ENCODE peak calls at places on chromosomes 13 and 19, in eight cellular contexts. I is colonic mucosa, J is thoracic aorta, X is spleen, V is lower lobe of right lung, K is fibroblast of mammary gland, F is mucosa of descending colon, P is bronchial epithelial cell. R is an unnamed sample.

GRCh38 chr19:5621945-5622464 is 571 bp downstream of the SAFB2 start:
- DNase-seq in J (no peak), I (peak), F (peak), K (no peak), P (no peak), X (no peak), V (no peak), R (peak)

GRCh38 chr19:4149518-4150288 is 3.7 kb upstream of the CREB3L3 start:
- DNase-seq in X (no peak), J (no peak), F (peak), V (no peak), P (no peak), K (no peak), I (peak), R (peak)

GRCh38 chr13:71979616-71980015 is 112.6 kb upstream of the DACH1 start:
- DNase-seq in X (no peak), K (no peak), V (no peak), P (peak), I (no peak), F (peak), J (no peak), R (no peak)

GRCh38 chr13:21074601-21075302 is 13.4 kb upstream of the LATS2 start:
- DNase-seq in J (no peak), F (no peak), I (no peak), V (no peak), P (no peak), K (peak), X (no peak), R (no peak)

GRCh38 chr19:16234552-16235445 is 37.1 kb downstream of the AP1M1 start:
- DNase-seq in V (no peak), F (no peak), K (no peak), X (peak), P (no peak), J (no peak), I (no peak), R (no peak)

GRCh38 chr13:43786766-43787517 is at the start of gene ENOX1:
- DNase-seq in K (peak), V (peak), J (no peak), I (peak), F (peak), P (no peak), X (peak), R (peak)

GRCh38 chr13:95624020-95624419 is 20.5 kb downstream of the DZIP1 start:
- DNase-seq in F (peak), I (peak), P (peak), X (no peak), V (no peak), K (peak), J (no peak), R (no peak)

GRCh38 chr13:41130356-41130755 is 2.2 kb downstream of the KBTBD6 start:
- DNase-seq in P (no peak), I (no peak), F (no peak), X (no peak), K (peak), V (no peak), J (no peak), R (no peak)

GRCh38 chr13:110132178-110132975 is 174.6 kb downstream of the COL4A1 start:
- DNase-seq in V (no peak), K (no peak), P (no peak), F (no peak), J (no peak), I (no peak), X (no peak), R (no peak)

GRCh38 chr13:94707400-94708021 is 4.8 kb downstream of the SOX21 start:
- DNase-seq in V (no peak), F (no peak), P (no peak), X (no peak), J (no peak), K (no peak), I (no peak), R (no peak)

GRCh38 chr19:45585158-45585577 is 566 bp upstream of the OPA3 start:
- DNase-seq in I (no peak), K (no peak), X (no peak), J (no peak), F (no peak), V (no peak), P (no peak), R (no peak)

GRCh38 chr13:51286135-51287002 is 53.1 kb upstream of the SERPINE3 start:
- DNase-seq in K (peak), V (peak), P (peak), F (peak), J (peak), X (peak), I (peak), R (peak)

GRCh38 chr19:56508282-56508778 is 675 bp downstream of the ZNF471 start:
- DNase-seq in F (no peak), I (no peak), P (peak), V (no peak), J (no peak), X (no peak), K (no peak), R (no peak)

GRCh38 chr13:75544681-75545333 is 4.8 kb upstream of the UCHL3 start:
- DNase-seq in J (no peak), P (peak), V (no peak), X (no peak), K (peak), F (no peak), I (no peak), R (no peak)

GRCh38 chr13:79637086-79637763 is 156.3 kb downstream of the NDFIP2 start:
- DNase-seq in J (no peak), I (no peak), V (no peak), F (no peak), X (no peak), K (no peak), P (no peak), R (no peak)

GRCh38 chr13:51003642-51004041 is 94.1 kb downstream of the RNASEH2B start:
- DNase-seq in F (no peak), K (no peak), V (no peak), P (no peak), X (no peak), I (peak), J (no peak), R (no peak)

GRCh38 chr13:76622336-76623045 is 263.7 kb downstream of the KCTD12 start:
- DNase-seq in X (no peak), F (no peak), J (no peak), I (no peak), V (no peak), P (no peak), K (peak), R (no peak)

GRCh38 chr19:44775676-44776240 is 1.9 kb upstream of the CBLC start:
- DNase-seq in I (no peak), V (no peak), X (no peak), P (no peak), K (no peak), J (no peak), F (no peak), R (no peak)

GRCh38 chr13:46983881-46984280 is 87.0 kb upstream of the HTR2A start:
- DNase-seq in X (no peak), F (no peak), J (no peak), K (peak), P (peak), V (no peak), I (no peak), R (no peak)

GRCh38 chr19:41319500-41320184 is 9.7 kb downstream of the CCDC97 start:
- DNase-seq in F (no peak), J (no peak), X (no peak), P (no peak), I (no peak), K (no peak), V (peak), R (no peak)

GRCh38 chr19:21587117-21587461 is 81.7 kb downstream of the ZNF429 start:
- DNase-seq in V (no peak), K (no peak), X (no peak), I (no peak), J (no peak), P (no peak), F (peak), R (no peak)

GRCh38 chr19:4713384-4713951 is 10.2 kb downstream of the DPP9 start:
- DNase-seq in I (peak), J (no peak), K (peak), F (peak), X (no peak), P (peak), V (no peak), R (peak)

GRCh38 chr13:114179087-114179658 is at the start of gene CFAP97D2:
- DNase-seq in X (no peak), V (no peak), K (no peak), P (no peak), F (no peak), J (no peak), I (no peak), R (no peak)

GRCh38 chr13:36758345-36758744 is 60.7 kb upstream of the RFXAP start:
- DNase-seq in P (no peak), K (no peak), X (no peak), I (peak), F (peak), J (no peak), V (no peak), R (no peak)

GRCh38 chr13:58313219-58313618 is 681.7 kb downstream of the PCDH17 start:
- DNase-seq in J (no peak), F (no peak), V (no peak), X (no peak), K (no peak), I (no peak), P (no peak), R (no peak)

GRCh38 chr19:7869910-7870511 is 4.2 kb downstream of the PRR36 start:
- DNase-seq in X (peak), P (peak), F (peak), I (peak), V (peak), J (no peak), K (peak), R (no peak)

GRCh38 chr19:7868671-7869452 is 5.3 kb downstream of the PRR36 start:
- DNase-seq in F (peak), K (peak), I (peak), J (no peak), V (peak), P (peak), X (peak), R (peak)

GRCh38 chr19:7869453-7869909 is 4.7 kb downstream of the PRR36 start:
- DNase-seq in F (peak), V (peak), I (peak), K (no peak), J (no peak), P (peak), X (peak), R (peak)

GRCh38 chr19:7867092-7867844 is 6.9 kb downstream of the PRR36 start:
- DNase-seq in X (no peak), I (no peak), J (no peak), P (no peak), F (no peak), K (no peak), V (no peak), R (no peak)

DNA sequence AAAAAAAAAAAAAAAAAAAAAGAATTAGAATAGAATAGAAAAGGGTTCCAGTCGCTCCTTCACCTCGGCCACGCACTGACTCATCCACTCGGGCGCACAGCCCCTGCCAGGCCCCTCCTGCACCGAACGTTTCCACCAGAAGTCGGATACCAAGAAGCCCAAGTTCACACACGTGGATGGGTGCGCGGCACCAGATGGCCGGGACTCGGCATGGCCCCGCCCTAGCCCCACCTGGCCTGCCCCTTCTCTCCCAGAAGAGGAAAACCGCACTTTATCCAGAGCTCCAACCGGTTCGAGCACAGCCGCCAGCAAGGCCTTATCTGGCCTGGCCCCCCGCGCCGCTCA is 5.9 kb downstream of the PRR36 start:
- DNase-seq in X (no peak), F (peak), J (no peak), K (peak), V (no peak), P (no peak), I (no peak), R (no peak)
- H3K4me3 ChIP-seq in X (peak), F (no peak), J (peak), K (no peak), V (peak), P (no peak), I (peak), R (no peak)

GRCh38 chr19:23065306-23065705 is 51.5 kb upstream of the ZNF730 start:
- DNase-seq in V (no peak), I (no peak), J (no peak), K (no peak), P (no peak), X (no peak), F (no peak), R (no peak)

GRCh38 chr19:23071087-23071511 is 45.7 kb upstream of the ZNF730 start:
- DNase-seq in K (peak), X (no peak), V (no peak), I (peak), P (no peak), J (no peak), F (no peak), R (peak)

GRCh38 chr19:23075031-23075733 is 41.6 kb upstream of the ZNF730 start:
- DNase-seq in X (peak), V (peak), K (peak), P (peak), J (no peak), F (peak), I (peak), R (no peak)

GRCh38 chr19:23070353-23070781 is 46.5 kb upstream of the ZNF730 start:
- DNase-seq in I (peak), K (peak), F (peak), J (no peak), V (no peak), P (no peak), X (no peak), R (no peak)
- TF ChIP-seq CTCF in I (no peak), K (peak), F (no peak), J (peak), V (peak), P (peak), X (peak), R (peak)

GRCh38 chr19:33246729-33247440 is 21.2 kb upstream of the SLC7A10 start:
- DNase-seq in P (no peak), F (no peak), J (no peak), X (peak), I (no peak), K (no peak), V (peak), R (peak)
- H3K4me3 ChIP-seq in P (no peak), F (no peak), J (no peak), X (no peak), I (no peak), K (no peak), V (no peak), R (no peak)

GRCh38 chr19:34985249-34986022 is 14.7 kb upstream of the GRAMD1A start:
- DNase-seq in F (no peak), P (peak), J (no peak), X (no peak), K (peak), I (peak), V (peak), R (peak)
- TF ChIP-seq CTCF in F (no peak), P (no peak), J (no peak), X (no peak), K (no peak), I (no peak), V (no peak), R (no peak)

DNA sequence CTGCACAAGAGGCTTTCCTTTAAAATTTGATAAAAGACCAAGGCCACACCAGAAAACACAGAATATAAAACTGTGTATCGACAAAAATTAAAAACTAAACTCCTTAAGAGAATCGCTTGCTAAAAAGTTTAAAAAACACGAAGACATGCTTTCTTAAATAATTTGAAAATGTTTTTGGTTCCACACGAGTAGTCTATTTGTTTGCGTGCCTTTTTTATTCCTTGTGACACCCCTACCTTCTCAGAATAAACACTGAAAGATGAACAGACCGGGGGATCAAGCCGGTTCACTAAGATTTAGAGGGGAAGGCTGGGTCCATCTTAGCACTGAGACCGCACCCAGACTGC is 256.4 kb upstream of the STARD13 start:
- DNase-seq in F (no peak), K (no peak), X (no peak), P (no peak), V (no peak), J (no peak), I (no peak), R (no peak)
- H3K4me3 ChIP-seq in F (peak), K (peak), X (peak), P (peak), V (peak), J (peak), I (peak), R (peak)

GRCh38 chr19:11881151-11881800 is 6.3 kb upstream of the ZNF69 start:
- DNase-seq in K (peak), V (peak), F (peak), P (peak), X (peak), I (peak), J (no peak), R (no peak)
- TF ChIP-seq CTCF in K (peak), V (peak), F (peak), P (peak), X (peak), I (peak), J (peak), R (peak)

DNA sequence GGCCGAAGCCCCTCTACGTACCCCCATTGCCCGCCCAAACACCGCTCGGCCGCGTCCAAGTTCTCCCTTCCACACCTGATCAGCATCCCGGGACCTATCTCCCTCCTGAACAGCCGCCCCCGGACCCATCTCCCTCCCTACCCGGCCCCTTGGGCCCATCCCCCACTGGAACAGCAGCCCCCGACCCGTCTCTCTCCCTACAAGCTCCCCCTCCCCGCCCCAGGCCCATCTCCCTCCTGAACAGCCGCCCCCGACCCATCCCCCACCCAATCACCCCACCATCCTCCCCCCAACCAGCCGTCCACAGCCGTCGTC is 608 bp downstream of the ZSCAN1 start:
- DNase-seq in K (no peak), X (no peak), J (no peak), F (no peak), P (no peak), I (no peak), V (no peak), R (no peak)
- H3K4me3 ChIP-seq in K (no peak), X (no peak), J (peak), F (no peak), P (peak), I (no peak), V (peak), R (no peak)

GRCh38 chr19:50007947-50008346 is 17.2 kb downstream of the VRK3 start:
- DNase-seq in P (no peak), F (no peak), J (no peak), V (no peak), K (no peak), X (no peak), I (no peak), R (no peak)
- TF ChIP-seq CTCF in P (no peak), F (no peak), J (no peak), V (no peak), K (no peak), X (no peak), I (no peak), R (no peak)

DNA sequence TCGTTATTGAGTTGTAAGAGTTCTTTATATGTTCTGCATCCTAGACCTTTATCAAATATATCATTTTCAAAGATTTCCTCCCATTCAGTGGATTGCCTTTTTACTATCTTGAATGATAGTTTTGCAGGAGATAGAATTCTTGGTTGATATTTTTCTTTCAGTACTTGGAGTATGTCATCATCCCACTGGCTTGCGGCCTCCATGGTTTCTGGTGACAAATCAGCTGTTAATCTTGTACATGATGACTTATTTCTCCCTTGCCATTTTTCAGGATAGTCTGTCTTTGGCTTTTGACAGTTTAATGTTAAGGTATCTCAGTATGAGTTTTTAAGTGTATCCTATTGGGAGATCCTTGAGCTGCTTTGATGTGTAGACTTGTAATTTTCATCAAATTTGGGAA is 8.5 kb downstream of the ZNF557 start:
- DNase-seq in I (no peak), P (no peak), K (no peak), F (no peak), X (no peak), J (no peak), V (no peak), R (no peak)
- H3K4me3 ChIP-seq in I (no peak), P (no peak), K (no peak), F (no peak), X (no peak), J (no peak), V (no peak), R (no peak)

GRCh38 chr19:36051236-36051635 is 2.8 kb downstream of the THAP8 start:
- DNase-seq in K (no peak), J (no peak), V (no peak), X (no peak), I (no peak), F (no peak), P (peak), R (no peak)
- TF ChIP-seq CTCF in K (peak), J (no peak), V (no peak), X (no peak), I (no peak), F (no peak), P (peak), R (no peak)